ENCODE peak calls at places on chromosomes 12 and 14, in nine cellular contexts. Y, E, M, B, S, N, D, T and P are unnamed samples.

GRCh38 chr14:69484444-69485113 is at the start of gene PLEKHD1:
- DNase-seq in D (no peak), B (no peak), T (peak; percentile 20), M (no peak), E (peak; percentile 37), Y (no peak), S (no peak), N (no peak), P (peak; percentile 86)

GRCh38 chr12:6200266-6201198 is at the start of gene CD9:
- DNase-seq in E (no peak), M (no peak), T (peak; percentile 67), Y (no peak), S (peak; percentile 28), B (no peak), N (no peak), D (no peak), P (no peak)

GRCh38 chr14:36952702-36953101 is 219.7 kb downstream of the SLC25A21 start:
- DNase-seq in N (peak; percentile 84), E (no peak), S (no peak), Y (peak; percentile 88), B (no peak), M (no peak), D (no peak), T (peak; percentile 89), P (no peak)

GRCh38 chr14:58637391-58638230 is at the start of gene DACT1:
- DNase-seq in M (no peak), B (peak; percentile 86), Y (no peak), D (peak; percentile 18), N (peak; percentile 85), S (peak; percentile 13), T (peak; percentile 87), E (peak; percentile 75), P (peak; percentile 61)

GRCh38 chr12:31118831-31119530 is 45.3 kb downstream of the DDX11 start:
- DNase-seq in Y (no peak), S (no peak), E (peak; percentile 62), D (no peak), B (peak; percentile 25), M (peak; percentile 85), T (peak; percentile 85), N (no peak), P (peak; percentile 1)

GRCh38 chr14:57729208-57730187 is 136.4 kb downstream of the SLC35F4 start:
- DNase-seq in B (no peak), T (no peak), D (no peak), Y (no peak), M (no peak), E (no peak), N (no peak), S (no peak), P (no peak)

GRCh38 chr12:109952873-109953272 is 43.3 kb downstream of the GIT2 start:
- DNase-seq in T (no peak), B (no peak), D (no peak), N (no peak), Y (no peak), E (no peak), M (no peak), S (no peak), P (no peak)

GRCh38 chr12:52681551-52682380 is 1.6 kb upstream of the KRT1 start:
- DNase-seq in N (no peak), B (no peak), M (no peak), T (no peak), E (no peak), Y (no peak), D (peak; percentile 14), S (no peak), P (no peak)

GRCh38 chr14:28690029-28690683 is 76.4 kb upstream of the FOXG1 start:
- DNase-seq in B (no peak), M (no peak), N (no peak), T (no peak), Y (no peak), S (no peak), D (no peak), E (no peak), P (no peak)

GRCh38 chr14:34857689-34858449 is 17.3 kb downstream of the BAZ1A start:
- DNase-seq in S (no peak), N (no peak), Y (no peak), B (no peak), E (no peak), T (no peak), D (no peak), M (no peak), P (no peak)

GRCh38 chr12:49985981-49986380 is 13.2 kb downstream of the AQP6 start:
- DNase-seq in M (no peak), T (no peak), B (no peak), S (no peak), D (no peak), N (peak; percentile 21), E (no peak), Y (no peak), P (no peak)

GRCh38 chr12:82146740-82147139 is 211.4 kb downstream of the CCDC59 start:
- DNase-seq in T (no peak), M (no peak), D (no peak), Y (no peak), B (no peak), S (no peak), E (no peak), N (no peak), P (no peak)

GRCh38 chr12:80580254-80580653 is 127.2 kb upstream of the MYF6 start:
- DNase-seq in D (no peak), Y (peak; percentile 83), S (no peak), N (peak; percentile 97), B (peak; percentile 77), M (no peak), T (peak; percentile 69), E (no peak), P (no peak)

GRCh38 chr12:127729381-127729780 is 537.6 kb upstream of the TMEM132C start:
- DNase-seq in B (no peak), S (no peak), M (no peak), Y (no peak), T (peak; percentile 54), N (peak; percentile 77), E (no peak), D (no peak), P (no peak)

GRCh38 chr12:64528616-64529015 is 76.7 kb downstream of the TBK1 start:
- DNase-seq in E (peak; percentile 28), Y (no peak), D (no peak), S (no peak), B (no peak), T (no peak), M (peak; percentile 44), N (no peak), P (no peak)

GRCh38 chr12:53290661-53291060 is 4.7 kb upstream of the PFDN5 start:
- DNase-seq in M (no peak), D (no peak), E (no peak), N (peak; percentile 52), B (no peak), S (no peak), Y (no peak), T (no peak), P (no peak)

GRCh38 chr12:62781136-62781880 is 153.6 kb downstream of the PPM1H start:
- DNase-seq in N (no peak), D (no peak), T (no peak), E (no peak), M (no peak), S (no peak), Y (no peak), B (no peak), P (no peak)

GRCh38 chr12:124491310-124491709 is 76.1 kb downstream of the NCOR2 start:
- DNase-seq in T (no peak), D (no peak), M (no peak), B (no peak), E (no peak), N (no peak), Y (no peak), S (no peak), P (no peak)

GRCh38 chr12:4438834-4439596 is 6.6 kb downstream of the FGF6 start:
- DNase-seq in D (no peak), S (no peak), B (no peak), N (no peak), M (no peak), Y (no peak), T (no peak), E (no peak), P (no peak)

GRCh38 chr14:102688290-102688689 is 89.0 kb upstream of the TRAF3 start:
- DNase-seq in S (no peak), M (no peak), B (no peak), T (no peak), D (no peak), E (no peak), N (no peak), Y (no peak), P (no peak)

GRCh38 chr12:55058082-55058481 is 38.3 kb downstream of the NEUROD4 start:
- DNase-seq in E (no peak), T (no peak), Y (no peak), N (no peak), D (no peak), M (no peak), B (no peak), S (no peak), P (no peak)

GRCh38 chr14:77099425-77100167 is 1.5 kb downstream of the CIPC start:
- DNase-seq in N (peak; percentile 72), Y (peak; percentile 20), E (no peak), M (peak; percentile 40), B (peak; percentile 73), S (no peak), D (no peak), T (peak; percentile 49), P (peak; percentile 78)

GRCh38 chr14:69312608-69313007 is 52.6 kb downstream of the GALNT16 start:
- DNase-seq in B (no peak), S (peak; percentile 42), E (no peak), N (no peak), M (no peak), T (no peak), Y (no peak), D (no peak), P (peak; percentile 92)

GRCh38 chr12:77830502-77830901 is at the start of gene NAV3:
- DNase-seq in E (no peak), B (peak; percentile 71), M (no peak), N (peak; percentile 20), S (no peak), T (no peak), D (no peak), Y (no peak), P (no peak)

GRCh38 chr14:79580414-79580813 is 630.9 kb downstream of the DIO2 start:
- DNase-seq in T (no peak), Y (no peak), B (no peak), E (no peak), N (peak; percentile 38), S (no peak), D (no peak), M (no peak), P (peak; percentile 60)

GRCh38 chr14:30312214-30312613 is 246.7 kb upstream of the G2E3 start:
- DNase-seq in Y (no peak), T (no peak), E (no peak), S (no peak), N (no peak), D (no peak), B (no peak), M (no peak), P (no peak)

GRCh38 chr12:94289551-94290312 is 141.4 kb downstream of the PLXNC1 start:
- DNase-seq in T (peak; percentile 63), B (peak; percentile 90), Y (peak; percentile 59), N (peak; percentile 82), E (no peak), D (no peak), S (no peak), M (no peak), P (peak; percentile 36)

GRCh38 chr14:36626150-36626549 is 35.5 kb upstream of the PAX9 start:
- DNase-seq in E (no peak), B (no peak), N (no peak), S (no peak), D (no peak), T (peak; percentile 60), M (no peak), Y (no peak), P (no peak)

GRCh38 chr14:64680675-64681060 is 23.6 kb upstream of the PLEKHG3 start:
- DNase-seq in M (no peak), Y (no peak), D (no peak), N (no peak), S (no peak), E (no peak), T (no peak), B (no peak), P (no peak)

GRCh38 chr12:124921200-124922008 is 7.0 kb upstream of the UBC start:
- DNase-seq in T (peak; percentile 80), N (peak; percentile 56), B (peak; percentile 68), S (no peak), E (peak; percentile 68), Y (no peak), M (no peak), D (peak; percentile 32), P (peak; percentile 84)

GRCh38 chr12:57205931-57206330 is 10.7 kb upstream of the NXPH4 start:
- DNase-seq in T (no peak), S (no peak), Y (no peak), B (no peak), N (no peak), E (no peak), M (no peak), D (no peak), P (no peak)